ENCODE peak calls at places on chromosome 21, in eight cellular contexts. Q, H, E, I, K, W, T and V are unnamed samples.

GRCh38 chr21:33644383-33645074 is 2.2 kb downstream of the ITSN1 start:
- DNase-seq in Q (no peak), H (no peak), E (no peak), I (no peak), K (no peak), W (peak), T (peak), V (peak)

GRCh38 chr21:22364163-22364562 is 1366.0 kb downstream of the NCAM2 start:
- DNase-seq in Q (no peak), H (no peak), E (no peak), I (no peak), K (no peak), W (no peak), T (no peak), V (no peak)

GRCh38 chr21:16573581-16573980 is 843.8 kb downstream of the USP25 start:
- DNase-seq in Q (no peak), H (no peak), E (no peak), I (no peak), K (no peak), W (no peak), T (no peak), V (peak)

GRCh38 chr21:46196733-46197132 is 12.5 kb upstream of the SPATC1L start:
- DNase-seq in Q (no peak), H (no peak), E (no peak), I (no peak), K (no peak), W (peak), T (no peak), V (no peak)

GRCh38 chr21:45228171-45228641 is 59.5 kb downstream of the POFUT2 start:
- DNase-seq in Q (no peak), H (peak), E (no peak), I (no peak), K (peak), W (no peak), T (peak), V (peak)

GRCh38 chr21:23881783-23882182 is 1725.5 kb downstream of the MRPL39 start:
- DNase-seq in Q (no peak), H (no peak), E (no peak), I (no peak), K (no peak), W (no peak), T (no peak), V (no peak)

GRCh38 chr21:31248598-31248997 is 95.5 kb downstream of the TIAM1 start:
- DNase-seq in Q (no peak), H (peak), E (no peak), I (no peak), K (no peak), W (no peak), T (peak), V (peak)

GRCh38 chr21:42678618-42679295 is 25.3 kb downstream of the PDE9A start:
- DNase-seq in Q (no peak), H (no peak), E (no peak), I (peak), K (no peak), W (no peak), T (no peak), V (no peak)

GRCh38 chr21:34704119-34704518 is 35.3 kb downstream of the CLIC6 start:
- DNase-seq in Q (no peak), H (no peak), E (no peak), I (no peak), K (peak), W (no peak), T (no peak), V (peak)

GRCh38 chr21:18117116-18117515 is 127.5 kb upstream of the CHODL start:
- DNase-seq in Q (no peak), H (no peak), E (no peak), I (no peak), K (no peak), W (no peak), T (no peak), V (no peak)

GRCh38 chr21:35178812-35179211 is 129.7 kb upstream of the RUNX1 start:
- DNase-seq in Q (no peak), H (peak), E (no peak), I (no peak), K (no peak), W (no peak), T (peak), V (peak)

GRCh38 chr21:19048088-19048672 is 644.6 kb upstream of the TMPRSS15 start:
- DNase-seq in Q (no peak), H (no peak), E (no peak), I (no peak), K (no peak), W (no peak), T (no peak), V (no peak)

GRCh38 chr21:45592208-45592619 is 50.0 kb upstream of the SLC19A1 start:
- DNase-seq in Q (peak), H (no peak), E (peak), I (no peak), K (no peak), W (no peak), T (no peak), V (no peak)

GRCh38 chr21:17105972-17106371 is 406.9 kb upstream of the CXADR start:
- DNase-seq in Q (no peak), H (peak), E (no peak), I (no peak), K (no peak), W (no peak), T (no peak), V (no peak)

GRCh38 chr21:33932731-33933130 is 17.1 kb upstream of the ATP5PO start:
- DNase-seq in Q (no peak), H (no peak), E (no peak), I (no peak), K (no peak), W (no peak), T (no peak), V (no peak)

GRCh38 chr21:42164064-42164789 is 54.7 kb upstream of the ABCG1 start:
- DNase-seq in Q (peak), H (peak), E (no peak), I (peak), K (no peak), W (peak), T (peak), V (no peak)

GRCh38 chr21:45698493-45698947 is 55.0 kb downstream of the PCBP3 start:
- DNase-seq in Q (peak), H (peak), E (no peak), I (peak), K (no peak), W (no peak), T (peak), V (peak)

GRCh38 chr21:45970674-45971486 is 10.7 kb upstream of the COL6A1 start:
- DNase-seq in Q (no peak), H (no peak), E (no peak), I (peak), K (no peak), W (peak), T (peak), V (peak)

GRCh38 chr21:14995695-14996490 is 68.9 kb downstream of the NRIP1 start:
- DNase-seq in Q (peak), H (peak), E (no peak), I (no peak), K (no peak), W (no peak), T (no peak), V (peak)

GRCh38 chr21:16345757-16346156 is 616.0 kb downstream of the USP25 start:
- DNase-seq in Q (no peak), H (no peak), E (no peak), I (no peak), K (no peak), W (no peak), T (no peak), V (no peak)

GRCh38 chr21:17139696-17140095 is 373.1 kb upstream of the CXADR start:
- DNase-seq in Q (no peak), H (peak), E (no peak), I (no peak), K (no peak), W (no peak), T (no peak), V (no peak)

GRCh38 chr21:34745557-34746255 is 76.9 kb downstream of the CLIC6 start:
- DNase-seq in Q (peak), H (peak), E (peak), I (peak), K (peak), W (peak), T (peak), V (peak)

GRCh38 chr21:42395910-42396625 is at the start of gene TMPRSS3:
- DNase-seq in Q (no peak), H (peak), E (no peak), I (no peak), K (peak), W (no peak), T (peak), V (no peak)

GRCh38 chr21:28590026-28590425 is 402.7 kb downstream of the LTN1 start:
- DNase-seq in Q (no peak), H (no peak), E (no peak), I (no peak), K (no peak), W (no peak), T (no peak), V (no peak)

GRCh38 chr21:28587748-28588147 is 404.9 kb downstream of the LTN1 start:
- DNase-seq in Q (no peak), H (no peak), E (no peak), I (no peak), K (no peak), W (no peak), T (peak), V (peak)

GRCh38 chr21:28592205-28592845 is 400.4 kb downstream of the LTN1 start:
- DNase-seq in Q (no peak), H (no peak), E (no peak), I (no peak), K (no peak), W (no peak), T (no peak), V (no peak)

GRCh38 chr21:28590722-28591121 is 402.0 kb downstream of the LTN1 start:
- DNase-seq in Q (no peak), H (no peak), E (no peak), I (no peak), K (no peak), W (peak), T (no peak), V (no peak)

DNA sequence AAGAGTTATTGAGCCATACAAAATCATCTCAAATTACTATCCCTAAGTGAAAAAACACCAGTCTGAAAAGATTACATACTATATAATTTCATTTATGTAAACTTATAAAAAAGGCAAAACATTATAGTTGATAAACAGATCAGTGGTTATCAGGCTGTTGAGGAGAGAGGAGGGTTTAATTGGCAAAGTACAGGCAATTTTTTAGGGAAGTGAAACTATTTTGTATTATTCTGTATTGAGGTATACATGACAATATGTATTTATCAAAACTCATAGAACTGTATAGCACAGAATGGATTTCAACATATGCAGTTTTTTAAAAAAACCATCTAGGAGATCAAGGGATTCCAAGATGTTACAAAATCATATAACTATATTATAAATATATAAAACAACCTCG is 403.7 kb downstream of the LTN1 start:
- DNase-seq in Q (no peak), H (no peak), E (no peak), I (no peak), K (no peak), W (no peak), T (no peak), V (no peak)
- H3K27ac ChIP-seq in Q (no peak), H (no peak), E (no peak), I (no peak), K (no peak), W (no peak), T (no peak), V (no peak)

GRCh38 chr21:26117324-26117971 is 53.1 kb downstream of the APP start:
- DNase-seq in Q (no peak), H (no peak), E (no peak), I (no peak), K (no peak), W (no peak), T (no peak), V (no peak)

GRCh38 chr21:26117972-26118367 is 52.6 kb downstream of the APP start:
- DNase-seq in Q (no peak), H (no peak), E (no peak), I (no peak), K (no peak), W (no peak), T (no peak), V (no peak)

GRCh38 chr21:26115346-26115745 is 55.2 kb downstream of the APP start:
- DNase-seq in Q (no peak), H (peak), E (no peak), I (no peak), K (no peak), W (no peak), T (no peak), V (no peak)

GRCh38 chr21:26115899-26116298 is 54.7 kb downstream of the APP start:
- DNase-seq in Q (no peak), H (peak), E (no peak), I (no peak), K (no peak), W (no peak), T (no peak), V (peak)

GRCh38 chr21:26116456-26117011 is 54.0 kb downstream of the APP start:
- DNase-seq in Q (no peak), H (peak), E (no peak), I (no peak), K (no peak), W (peak), T (no peak), V (peak)
- H3K27ac ChIP-seq in Q (peak), H (peak), E (no peak), I (peak), K (peak), W (peak), T (no peak), V (peak)

DNA sequence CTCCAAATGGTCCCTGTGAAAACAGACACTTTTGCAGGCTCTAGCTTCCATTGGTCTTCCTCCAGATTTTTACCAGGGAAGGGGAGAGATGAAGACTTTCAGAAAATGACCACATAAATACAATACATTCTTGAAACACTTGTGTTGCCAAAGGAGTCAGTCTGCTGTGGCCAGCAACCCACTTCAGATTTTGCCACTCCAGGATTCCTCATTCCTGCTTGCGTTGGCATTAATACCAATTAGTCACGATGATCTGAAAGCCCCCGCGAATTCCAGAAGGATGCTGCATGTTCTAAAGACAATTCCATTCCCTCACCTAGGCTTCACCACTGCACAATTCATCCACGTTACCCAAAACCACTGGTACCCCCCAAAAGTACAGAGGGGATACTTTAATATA is 7.9 kb upstream of the BACE2 start:
- DNase-seq in Q (no peak), H (no peak), E (no peak), I (no peak), K (no peak), W (no peak), T (no peak), V (no peak)
- H3K27ac ChIP-seq in Q (no peak), H (no peak), E (no peak), I (no peak), K (no peak), W (no peak), T (no peak), V (no peak)

GRCh38 chr21:43815991-43816390 is 26.6 kb downstream of the RRP1 start:
- DNase-seq in Q (no peak), H (no peak), E (no peak), I (peak), K (no peak), W (no peak), T (no peak), V (no peak)
- H3K27ac ChIP-seq in Q (no peak), H (no peak), E (no peak), I (no peak), K (no peak), W (no peak), T (no peak), V (no peak)

DNA sequence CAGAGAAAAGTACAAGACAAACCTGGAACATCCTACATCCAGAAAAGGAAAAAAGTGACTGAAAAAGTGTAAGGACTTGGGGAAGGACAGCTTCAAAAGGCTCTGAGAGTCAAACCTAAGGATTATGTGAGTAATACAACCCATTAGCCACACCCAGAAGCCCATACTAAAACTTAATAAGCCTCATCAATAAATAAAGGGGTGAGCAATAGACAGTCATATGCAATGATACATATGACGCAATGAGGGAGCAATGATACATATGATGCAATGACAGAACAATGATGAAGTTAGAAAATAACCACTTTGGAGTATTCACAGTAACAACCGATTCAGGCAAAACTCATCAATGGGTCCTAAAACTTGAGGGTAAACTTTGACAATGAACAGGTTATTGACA is 50.1 kb downstream of the BRWD1 start:
- DNase-seq in Q (no peak), H (peak), E (no peak), I (no peak), K (no peak), W (no peak), T (peak), V (peak)
- H3K27ac ChIP-seq in Q (no peak), H (no peak), E (no peak), I (no peak), K (no peak), W (no peak), T (no peak), V (no peak)

GRCh38 chr21:37414292-37415253 is 48.0 kb downstream of the DYRK1A start:
- DNase-seq in Q (no peak), H (no peak), E (no peak), I (no peak), K (no peak), W (no peak), T (no peak), V (no peak)
- H3K27ac ChIP-seq in Q (no peak), H (no peak), E (peak), I (peak), K (no peak), W (no peak), T (no peak), V (peak)

GRCh38 chr21:36188081-36188681 is 31.6 kb downstream of the DOP1B start:
- DNase-seq in Q (peak), H (no peak), E (no peak), I (peak), K (peak), W (no peak), T (no peak), V (no peak)

GRCh38 chr21:36190736-36191135 is 34.1 kb downstream of the DOP1B start:
- DNase-seq in Q (no peak), H (no peak), E (no peak), I (no peak), K (no peak), W (no peak), T (no peak), V (no peak)

GRCh38 chr21:36185498-36185897 is 28.9 kb downstream of the DOP1B start:
- DNase-seq in Q (no peak), H (no peak), E (no peak), I (no peak), K (no peak), W (no peak), T (no peak), V (no peak)

GRCh38 chr21:36186506-36187399 is 30.1 kb downstream of the DOP1B start:
- DNase-seq in Q (no peak), H (no peak), E (no peak), I (peak), K (no peak), W (peak), T (no peak), V (no peak)

DNA sequence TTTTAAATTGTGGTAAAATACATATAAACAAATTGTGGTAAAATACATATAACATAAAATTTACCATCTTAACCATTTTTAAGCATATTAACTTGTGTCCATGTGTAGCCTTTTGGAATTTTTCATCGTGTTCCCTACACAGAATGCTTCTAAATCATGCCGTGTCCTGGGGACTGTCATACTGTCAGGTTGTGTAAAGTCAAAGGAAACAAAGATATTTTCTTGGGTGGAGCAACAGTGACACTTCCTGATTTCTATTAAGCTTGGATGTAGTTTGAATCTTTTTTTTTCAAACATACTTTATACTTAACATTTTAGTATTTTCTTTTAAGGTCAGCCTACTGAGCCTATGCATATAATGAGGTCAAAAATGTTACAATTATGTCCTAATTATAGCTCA is 32.3 kb downstream of the DOP1B start:
- DNase-seq in Q (no peak), H (no peak), E (no peak), I (no peak), K (no peak), W (no peak), T (no peak), V (no peak)
- H3K27ac ChIP-seq in Q (peak), H (no peak), E (no peak), I (peak), K (peak), W (no peak), T (no peak), V (no peak)